ENCODE peak calls at places on chromosome 15, in five cellular contexts. Z is GM12878; C is cerebellum; R is activated T-cell treated with anti-CD3 and anti-CD28 coated beads, Interleukin-2, amount 50 U/mL, for 1 hour; M is D721Med. Q is an unnamed sample.

GRCh38 chr15:29270976-29271375 is 1.4 kb upstream of the NSMCE3 start:
- DNase-seq in M (no peak), Z (no peak), R (no peak), C (no peak), Q (peak; percentile 64)

GRCh38 chr15:94804613-94805012 is 573.3 kb downstream of the MCTP2 start:
- DNase-seq in C (no peak), Z (no peak), R (no peak), M (no peak), Q (no peak)

GRCh38 chr15:28900892-28901586 is 15.3 kb downstream of the APBA2 start:
- DNase-seq in R (no peak), C (no peak), Z (no peak), M (no peak), Q (no peak)

GRCh38 chr15:101672298-101672697 is 20.1 kb upstream of the TM2D3 start:
- DNase-seq in C (no peak), R (no peak), Z (no peak), M (no peak), Q (no peak)

GRCh38 chr15:42392309-42393024 is 33.2 kb downstream of the CAPN3 start:
- DNase-seq in Z (no peak), R (no peak), C (no peak), M (no peak), Q (no peak)

GRCh38 chr15:85754993-85755392 is 39.7 kb downstream of the KLHL25 start:
- DNase-seq in R (no peak), Z (no peak), C (no peak), M (no peak), Q (no peak)

GRCh38 chr15:98599911-98600685 is 48.2 kb upstream of the IGF1R start:
- DNase-seq in C (no peak), M (no peak), R (peak; percentile 25), Z (peak; percentile 21), Q (peak; percentile 59)

GRCh38 chr15:87419341-87419740 is 837.2 kb downstream of the NTRK3 start:
- DNase-seq in R (no peak), C (no peak), Z (no peak), M (no peak), Q (peak; percentile 44)

GRCh38 chr15:77821188-77821958 is 188.7 kb upstream of the LINGO1 start:
- DNase-seq in M (peak; percentile 55), Z (no peak), C (peak; percentile 86), R (peak; percentile 22), Q (peak; percentile 47)

GRCh38 chr15:36373549-36373948 is 205.9 kb upstream of the CDIN1 start:
- DNase-seq in R (no peak), M (no peak), Z (no peak), C (no peak), Q (peak; percentile 13)

GRCh38 chr15:60362318-60363023 is 35.3 kb downstream of the ANXA2 start:
- DNase-seq in Z (no peak), M (no peak), R (no peak), C (no peak), Q (peak; percentile 89)

GRCh38 chr15:42744200-42744599 is 7.3 kb upstream of the CDAN1 start:
- DNase-seq in M (no peak), R (no peak), C (no peak), Z (no peak), Q (no peak)

GRCh38 chr15:68678746-68679145 is 100.0 kb downstream of the CORO2B start:
- DNase-seq in R (no peak), C (no peak), M (no peak), Z (no peak), Q (no peak)

GRCh38 chr15:44584162-44584749 is 47.3 kb downstream of the EIF3J start:
- DNase-seq in Z (no peak), M (no peak), C (peak; percentile 20), R (peak; percentile 62), Q (peak; percentile 41)

GRCh38 chr15:68029959-68030358 is 24.2 kb upstream of the PIAS1 start:
- DNase-seq in Z (no peak), R (no peak), M (no peak), C (no peak), Q (no peak)

GRCh38 chr15:37783290-37783689 is 151.2 kb upstream of the TMCO5A start:
- DNase-seq in M (no peak), R (no peak), C (no peak), Z (no peak), Q (no peak)

Q was measured in EL.